ENCODE peak calls at places on chromosomes 6 and 20, in ten cellular contexts. One of them, this sample, is unnamed.

GRCh38 chr6:100479180-100480035 is 14.7 kb upstream of the SIM1 start:
- DNase-seq in AG09309: no peak
- DNase-seq in brain microvascular endothelial cell: no peak
- DNase-seq in NB4: peak; percentile 67
- DNase-seq in tibial artery: no peak
- DNase-seq in HCT116: peak; percentile 54
- DNase-seq in GM12878: peak; percentile 34
- DNase-seq in lower lobe of right lung: no peak
- DNase-seq in right atrium auricular region: no peak
- DNase-seq in nephron progenitor cell: no peak
- DNase-seq in this sample: no peak

GRCh38 chr20:34582911-34583310 is 24.4 kb downstream of the MAP1LC3A start:
- DNase-seq in AG09309: no peak
- DNase-seq in brain microvascular endothelial cell: no peak
- DNase-seq in NB4: no peak
- DNase-seq in tibial artery: no peak
- DNase-seq in HCT116: no peak
- DNase-seq in GM12878: no peak
- DNase-seq in lower lobe of right lung: no peak
- DNase-seq in right atrium auricular region: no peak
- DNase-seq in nephron progenitor cell: no peak
- DNase-seq in this sample: no peak

GRCh38 chr20:37530696-37531095 is 3.0 kb upstream of the BLCAP start:
- DNase-seq in AG09309: no peak
- DNase-seq in brain microvascular endothelial cell: no peak
- DNase-seq in NB4: no peak
- DNase-seq in tibial artery: no peak
- DNase-seq in HCT116: no peak
- DNase-seq in GM12878: no peak
- DNase-seq in lower lobe of right lung: no peak
- DNase-seq in right atrium auricular region: no peak
- DNase-seq in nephron progenitor cell: no peak
- DNase-seq in this sample: no peak

GRCh38 chr6:116530436-116530835 is 15.0 kb downstream of the TRAPPC3L start:
- DNase-seq in AG09309: no peak
- DNase-seq in brain microvascular endothelial cell: no peak
- DNase-seq in NB4: no peak
- DNase-seq in tibial artery: no peak
- DNase-seq in HCT116: no peak
- DNase-seq in GM12878: no peak
- DNase-seq in lower lobe of right lung: no peak
- DNase-seq in right atrium auricular region: no peak
- DNase-seq in nephron progenitor cell: no peak
- DNase-seq in this sample: no peak

GRCh38 chr6:44263357-44264100 is 1.8 kb downstream of the NFKBIE start:
- DNase-seq in AG09309: no peak
- DNase-seq in brain microvascular endothelial cell: peak; percentile 16
- DNase-seq in NB4: peak; percentile 80
- DNase-seq in tibial artery: no peak
- DNase-seq in HCT116: no peak
- DNase-seq in GM12878: no peak
- DNase-seq in lower lobe of right lung: no peak
- DNase-seq in right atrium auricular region: no peak
- DNase-seq in nephron progenitor cell: peak; percentile 42
- DNase-seq in this sample: no peak

GRCh38 chr6:88360203-88360797 is 194.2 kb upstream of the CNR1 start:
- DNase-seq in AG09309: no peak
- DNase-seq in brain microvascular endothelial cell: peak; percentile 83
- DNase-seq in NB4: no peak
- DNase-seq in tibial artery: no peak
- DNase-seq in HCT116: no peak
- DNase-seq in GM12878: no peak
- DNase-seq in lower lobe of right lung: no peak
- DNase-seq in right atrium auricular region: no peak
- DNase-seq in nephron progenitor cell: no peak
- DNase-seq in this sample: no peak

GRCh38 chr6:45577836-45578504 is 200.2 kb upstream of the SUPT3H start:
- DNase-seq in AG09309: peak; percentile 32
- DNase-seq in brain microvascular endothelial cell: no peak
- DNase-seq in NB4: peak; percentile 34
- DNase-seq in tibial artery: no peak
- DNase-seq in HCT116: no peak
- DNase-seq in GM12878: no peak
- DNase-seq in lower lobe of right lung: no peak
- DNase-seq in right atrium auricular region: no peak
- DNase-seq in nephron progenitor cell: no peak
- DNase-seq in this sample: no peak

GRCh38 chr20:50317644-50318043 is 127.0 kb downstream of the CEBPB start:
- DNase-seq in AG09309: no peak
- DNase-seq in brain microvascular endothelial cell: no peak
- DNase-seq in NB4: no peak
- DNase-seq in tibial artery: no peak
- DNase-seq in HCT116: no peak
- DNase-seq in GM12878: no peak
- DNase-seq in lower lobe of right lung: no peak
- DNase-seq in right atrium auricular region: no peak
- DNase-seq in nephron progenitor cell: no peak
- DNase-seq in this sample: no peak

GRCh38 chr20:60327971-60328660 is 369.9 kb downstream of the CDH26 start:
- DNase-seq in AG09309: no peak
- DNase-seq in brain microvascular endothelial cell: no peak
- DNase-seq in NB4: peak; percentile 11
- DNase-seq in tibial artery: no peak
- DNase-seq in HCT116: no peak
- DNase-seq in GM12878: no peak
- DNase-seq in lower lobe of right lung: no peak
- DNase-seq in right atrium auricular region: no peak
- DNase-seq in nephron progenitor cell: no peak
- DNase-seq in this sample: no peak

GRCh38 chr6:86856937-86857563 is 80.3 kb upstream of the HTR1E start:
- DNase-seq in AG09309: peak; percentile 3
- DNase-seq in brain microvascular endothelial cell: peak; percentile 69
- DNase-seq in NB4: peak; percentile 55
- DNase-seq in tibial artery: no peak
- DNase-seq in HCT116: peak; percentile 31
- DNase-seq in GM12878: no peak
- DNase-seq in lower lobe of right lung: no peak
- DNase-seq in right atrium auricular region: no peak
- DNase-seq in nephron progenitor cell: peak; percentile 59
- DNase-seq in this sample: peak; percentile 56

GRCh38 chr6:90219168-90219985 is 77.3 kb downstream of the BACH2 start:
- DNase-seq in AG09309: peak; percentile 67
- DNase-seq in brain microvascular endothelial cell: peak; percentile 50
- DNase-seq in NB4: no peak
- DNase-seq in tibial artery: no peak
- DNase-seq in HCT116: no peak
- DNase-seq in GM12878: no peak
- DNase-seq in lower lobe of right lung: no peak
- DNase-seq in right atrium auricular region: no peak
- DNase-seq in nephron progenitor cell: peak; percentile 51
- DNase-seq in this sample: peak; percentile 39

GRCh38 chr20:1879934-1880333 is 15.3 kb upstream of the SIRPA start:
- DNase-seq in AG09309: no peak
- DNase-seq in brain microvascular endothelial cell: no peak
- DNase-seq in NB4: no peak
- DNase-seq in tibial artery: no peak
- DNase-seq in HCT116: no peak
- DNase-seq in GM12878: no peak
- DNase-seq in lower lobe of right lung: no peak
- DNase-seq in right atrium auricular region: no peak
- DNase-seq in nephron progenitor cell: no peak
- DNase-seq in this sample: no peak

DNA sequence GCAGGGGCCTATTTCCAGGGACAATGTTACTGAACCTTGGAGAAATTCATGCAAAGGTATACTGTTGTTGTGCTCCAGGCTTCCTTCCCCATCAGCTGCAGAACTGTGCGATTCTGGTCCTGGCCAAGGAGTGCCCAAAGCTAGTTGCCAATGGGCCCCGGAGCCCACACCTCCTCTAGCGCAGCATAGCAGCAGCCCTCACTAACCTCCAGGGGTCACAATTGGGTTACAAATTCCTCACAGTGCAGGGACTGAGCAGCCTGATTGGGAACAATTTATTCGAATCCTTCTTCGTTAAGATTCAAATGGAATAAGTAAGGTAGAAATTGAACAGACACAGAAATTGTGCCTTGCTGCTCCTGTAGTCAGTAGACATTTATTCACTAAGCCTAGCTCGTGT is 284.9 kb downstream of the PRKN start:
- DNase-seq in AG09309: no peak
- DNase-seq in brain microvascular endothelial cell: no peak
- DNase-seq in NB4: peak; percentile 47
- DNase-seq in tibial artery: no peak
- DNase-seq in HCT116: no peak
- DNase-seq in GM12878: no peak
- DNase-seq in lower lobe of right lung: no peak
- DNase-seq in right atrium auricular region: no peak
- DNase-seq in nephron progenitor cell: peak; percentile 34
- DNase-seq in this sample: peak; percentile 16
- TF ChIP-seq CTCF in AG09309: no peak
- TF ChIP-seq CTCF in brain microvascular endothelial cell: peak; percentile 19
- TF ChIP-seq CTCF in NB4: peak; percentile 52
- TF ChIP-seq CTCF in tibial artery: no peak
- TF ChIP-seq CTCF in HCT116: peak; percentile 37
- TF ChIP-seq CTCF in GM12878: peak; percentile 17
- TF ChIP-seq CTCF in lower lobe of right lung: peak; percentile 33
- TF ChIP-seq CTCF in right atrium auricular region: no peak
- TF ChIP-seq CTCF in nephron progenitor cell: peak; percentile 65
- TF ChIP-seq CTCF in this sample: peak; percentile 63

GRCh38 chr6:108175592-108176279 is 9.9 kb downstream of the NR2E1 start:
- DNase-seq in AG09309: no peak
- DNase-seq in brain microvascular endothelial cell: no peak
- DNase-seq in NB4: peak; percentile 39
- DNase-seq in tibial artery: no peak
- DNase-seq in HCT116: no peak
- DNase-seq in GM12878: no peak
- DNase-seq in lower lobe of right lung: no peak
- DNase-seq in right atrium auricular region: no peak
- DNase-seq in nephron progenitor cell: peak; percentile 48
- DNase-seq in this sample: no peak
- TF ChIP-seq CTCF in AG09309: no peak
- TF ChIP-seq CTCF in brain microvascular endothelial cell: peak; percentile 34
- TF ChIP-seq CTCF in NB4: peak; percentile 36
- TF ChIP-seq CTCF in tibial artery: no peak
- TF ChIP-seq CTCF in HCT116: peak; percentile 35
- TF ChIP-seq CTCF in GM12878: no peak
- TF ChIP-seq CTCF in lower lobe of right lung: peak; percentile 27
- TF ChIP-seq CTCF in right atrium auricular region: no peak
- TF ChIP-seq CTCF in nephron progenitor cell: peak; percentile 12
- TF ChIP-seq CTCF in this sample: peak; percentile 50

GRCh38 chr6:125748534-125749111 is 809 bp upstream of the HEY2 start:
- DNase-seq in AG09309: no peak
- DNase-seq in brain microvascular endothelial cell: peak; percentile 30
- DNase-seq in NB4: peak; percentile 43
- DNase-seq in tibial artery: no peak
- DNase-seq in HCT116: no peak
- DNase-seq in GM12878: no peak
- DNase-seq in lower lobe of right lung: no peak
- DNase-seq in right atrium auricular region: no peak
- DNase-seq in nephron progenitor cell: no peak
- DNase-seq in this sample: peak; percentile 20
- TF ChIP-seq CTCF in AG09309: no peak
- TF ChIP-seq CTCF in brain microvascular endothelial cell: peak; percentile 42
- TF ChIP-seq CTCF in NB4: no peak
- TF ChIP-seq CTCF in tibial artery: no peak
- TF ChIP-seq CTCF in HCT116: no peak
- TF ChIP-seq CTCF in GM12878: no peak
- TF ChIP-seq CTCF in lower lobe of right lung: no peak
- TF ChIP-seq CTCF in right atrium auricular region: no peak
- TF ChIP-seq CTCF in nephron progenitor cell: no peak
- TF ChIP-seq CTCF in this sample: peak; percentile 26

DNA sequence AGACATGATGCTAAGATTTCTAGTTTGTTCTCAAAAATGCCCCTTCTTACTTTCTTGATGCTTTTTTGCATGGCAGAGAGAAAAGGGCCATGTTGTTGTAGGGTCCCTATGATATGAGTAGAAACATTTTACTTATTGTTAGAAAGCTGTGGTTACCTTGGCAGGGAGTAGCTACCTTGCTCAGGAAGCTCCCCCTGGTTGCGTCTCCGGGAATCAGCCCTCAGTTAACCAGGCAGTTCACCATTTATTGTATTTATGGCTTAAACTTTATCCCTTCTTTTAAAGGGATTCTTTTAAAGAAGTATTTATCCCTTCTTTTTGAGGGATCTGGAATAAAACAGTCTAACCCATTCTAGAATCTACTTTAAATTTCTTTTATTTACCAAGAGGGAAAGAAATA is 113.9 kb upstream of the PROKR2 start:
- DNase-seq in AG09309: no peak
- DNase-seq in brain microvascular endothelial cell: no peak
- DNase-seq in NB4: no peak
- DNase-seq in tibial artery: no peak
- DNase-seq in HCT116: no peak
- DNase-seq in GM12878: no peak
- DNase-seq in lower lobe of right lung: no peak
- DNase-seq in right atrium auricular region: no peak
- DNase-seq in nephron progenitor cell: no peak
- DNase-seq in this sample: no peak
- TF ChIP-seq CTCF in AG09309: no peak
- TF ChIP-seq CTCF in brain microvascular endothelial cell: no peak
- TF ChIP-seq CTCF in NB4: no peak
- TF ChIP-seq CTCF in tibial artery: no peak
- TF ChIP-seq CTCF in HCT116: peak; percentile 33
- TF ChIP-seq CTCF in GM12878: no peak
- TF ChIP-seq CTCF in lower lobe of right lung: no peak
- TF ChIP-seq CTCF in right atrium auricular region: no peak
- TF ChIP-seq CTCF in nephron progenitor cell: no peak
- TF ChIP-seq CTCF in this sample: no peak